ENCODE peak calls at places on chromosomes 6 and 20, in nine cellular contexts. V, T, A, D, B, G, C, M and E are unnamed samples.

GRCh38 chr20:4708856-4709255 is 12.9 kb upstream of the PRND start:
- DNase-seq in V (no peak), T (no peak), A (no peak), D (no peak), B (no peak), G (no peak), C (no peak), M (no peak), E (no peak)

GRCh38 chr6:52423971-52424381 is 3.8 kb downstream of the EFHC1 start:
- DNase-seq in V (peak), T (no peak), A (no peak), D (no peak), B (no peak), G (peak), C (peak), M (no peak), E (no peak)

GRCh38 chr20:25178563-25179438 is 16.7 kb upstream of the ENTPD6 start:
- DNase-seq in V (peak), T (peak), A (peak), D (no peak), B (no peak), G (peak), C (peak), M (no peak), E (no peak)

GRCh38 chr6:144351741-144352140 is 66.6 kb downstream of the UTRN start:
- DNase-seq in V (no peak), T (no peak), A (no peak), D (no peak), B (no peak), G (peak), C (no peak), M (no peak), E (no peak)

GRCh38 chr6:62283828-62284411 is 2.1 kb downstream of the KHDRBS2 start:
- DNase-seq in V (peak), T (peak), A (no peak), D (no peak), B (no peak), G (peak), C (peak), M (no peak), E (peak)

GRCh38 chr20:50085146-50085480 is 27.8 kb downstream of the UBE2V1 start:
- DNase-seq in V (no peak), T (no peak), A (no peak), D (no peak), B (no peak), G (no peak), C (no peak), M (peak), E (no peak)

GRCh38 chr6:158818008-158818579 is 1.1 kb downstream of the EZR start:
- DNase-seq in V (peak), T (peak), A (peak), D (no peak), B (no peak), G (peak), C (peak), M (peak), E (peak)

GRCh38 chr6:84330325-84330724 is 102.9 kb upstream of the CEP162 start:
- DNase-seq in V (no peak), T (no peak), A (no peak), D (no peak), B (no peak), G (no peak), C (no peak), M (no peak), E (no peak)

GRCh38 chr6:155224031-155224451 is 39.8 kb upstream of the CLDN20 start:
- DNase-seq in V (peak), T (no peak), A (no peak), D (peak), B (no peak), G (peak), C (peak), M (no peak), E (no peak)

GRCh38 chr6:5082487-5083306 is 2.4 kb upstream of the PPP1R3G start:
- DNase-seq in V (peak), T (no peak), A (no peak), D (no peak), B (no peak), G (peak), C (peak), M (no peak), E (no peak)

GRCh38 chr6:35419431-35419830 is 32.7 kb upstream of the FANCE start:
- DNase-seq in V (no peak), T (no peak), A (no peak), D (no peak), B (no peak), G (peak), C (peak), M (no peak), E (no peak)

GRCh38 chr6:134117409-134117808 is 65.0 kb upstream of the SLC2A12 start:
- DNase-seq in V (no peak), T (no peak), A (no peak), D (no peak), B (no peak), G (no peak), C (peak), M (no peak), E (no peak)

GRCh38 chr6:14951704-14952103 is 294.2 kb upstream of the JARID2 start:
- DNase-seq in V (no peak), T (no peak), A (no peak), D (no peak), B (no peak), G (no peak), C (no peak), M (no peak), E (no peak)

GRCh38 chr20:17612287-17612974 is 42.6 kb downstream of the DSTN start:
- DNase-seq in V (no peak), T (no peak), A (peak), D (no peak), B (no peak), G (peak), C (peak), M (no peak), E (no peak)

GRCh38 chr20:50339196-50339901 is 148.7 kb downstream of the CEBPB start:
- DNase-seq in V (no peak), T (no peak), A (no peak), D (no peak), B (no peak), G (peak), C (no peak), M (no peak), E (no peak)

GRCh38 chr6:161422710-161423109 is 148.8 kb upstream of the AGPAT4 start:
- DNase-seq in V (no peak), T (no peak), A (no peak), D (no peak), B (no peak), G (no peak), C (peak), M (no peak), E (no peak)

GRCh38 chr20:36988494-36988966 is 37.0 kb upstream of the SAMHD1 start:
- DNase-seq in V (no peak), T (no peak), A (no peak), D (no peak), B (no peak), G (peak), C (peak), M (no peak), E (no peak)

GRCh38 chr20:34578040-34578439 is 19.5 kb downstream of the MAP1LC3A start:
- DNase-seq in V (no peak), T (no peak), A (no peak), D (no peak), B (no peak), G (peak), C (no peak), M (no peak), E (no peak)

DNA sequence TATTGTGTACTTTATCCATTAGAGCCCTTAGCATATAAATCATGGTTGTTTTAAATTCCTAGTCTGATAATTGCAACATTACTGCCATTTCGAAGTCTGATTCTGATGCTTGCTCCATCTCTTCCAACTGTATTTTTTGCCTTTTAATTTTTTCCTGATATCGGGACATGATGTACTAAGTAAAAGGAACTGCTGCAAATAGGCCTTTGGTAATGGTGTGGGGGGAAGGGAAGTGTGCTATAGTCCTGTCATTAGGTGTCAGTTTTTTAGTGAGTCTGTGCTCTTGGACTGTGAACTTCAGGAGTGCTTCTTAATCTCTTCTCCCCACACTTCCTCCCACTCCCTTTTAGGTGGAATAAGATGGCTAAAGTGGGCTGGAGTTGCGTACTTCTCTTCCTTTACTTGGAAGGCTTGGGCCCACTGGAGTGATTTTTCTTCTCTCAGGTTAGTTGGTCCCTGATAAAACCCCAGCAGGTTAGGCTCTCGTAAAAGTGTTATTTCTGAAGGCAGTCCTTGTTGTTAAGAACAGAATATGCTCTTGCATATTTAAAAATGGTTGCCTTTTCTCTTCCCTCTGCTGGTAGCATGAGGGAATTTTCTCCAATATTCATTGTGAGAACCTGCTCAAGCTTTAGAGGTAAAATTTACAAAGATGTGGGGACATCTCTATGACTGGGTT is 18.1 kb downstream of the STXBP5 start:
- DNase-seq in V (no peak), T (no peak), A (no peak), D (no peak), B (no peak), G (peak), C (peak), M (no peak), E (no peak)
- TF ChIP-seq CTCF in V (no peak), T (peak), A (peak), D (peak), B (no peak), G (peak), C (peak), M (peak), E (peak)

GRCh38 chr20:13119583-13119982 is 101.5 kb upstream of the ISM1 start:
- DNase-seq in V (peak), T (peak), A (peak), D (no peak), B (no peak), G (peak), C (peak), M (no peak), E (peak)
- TF ChIP-seq CTCF in V (peak), T (peak), A (peak), D (peak), B (no peak), G (peak), C (peak), M (peak), E (peak)

DNA sequence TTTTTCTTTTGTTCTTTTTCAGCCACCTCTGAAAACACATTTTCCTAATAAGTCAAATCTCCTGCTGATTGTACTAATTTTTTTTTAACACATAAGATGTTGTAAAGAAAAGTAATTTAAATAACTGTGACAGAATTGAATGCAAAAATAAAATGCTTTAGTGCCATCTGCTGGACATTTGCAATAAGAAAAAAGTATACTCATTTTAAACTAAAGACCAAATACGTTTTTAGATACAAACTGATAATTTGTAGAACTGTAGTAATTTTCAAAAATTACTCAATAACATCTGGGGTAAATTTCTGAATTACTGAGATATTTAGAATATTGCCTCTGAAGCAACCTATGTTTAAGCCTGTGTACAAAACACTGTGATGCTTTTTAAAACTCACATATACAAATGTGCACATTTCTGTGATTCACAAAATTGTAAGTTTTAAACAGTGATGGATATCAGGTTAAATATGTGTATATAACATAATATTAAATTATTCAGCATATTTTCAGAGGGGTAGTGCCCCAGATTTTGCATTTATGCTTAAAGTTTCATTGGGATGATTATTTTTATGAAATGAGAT is 198.7 kb downstream of the RIMS1 start:
- DNase-seq in V (no peak), T (no peak), A (no peak), D (peak), B (no peak), G (peak), C (no peak), M (no peak), E (no peak)
- TF ChIP-seq CTCF in V (peak), T (peak), A (peak), D (no peak), B (no peak), G (peak), C (peak), M (peak), E (peak)

GRCh38 chr6:351011-351866 is 40.3 kb upstream of the IRF4 start:
- DNase-seq in V (no peak), T (no peak), A (no peak), D (no peak), B (no peak), G (no peak), C (no peak), M (no peak), E (no peak)
- TF ChIP-seq CTCF in V (no peak), T (no peak), A (no peak), D (peak), B (no peak), G (no peak), C (no peak), M (no peak), E (no peak)

GRCh38 chr6:112879920-112880413 is 532.8 kb downstream of the RFPL4B start:
- DNase-seq in V (peak), T (no peak), A (peak), D (no peak), B (no peak), G (peak), C (no peak), M (no peak), E (peak)
- TF ChIP-seq CTCF in V (peak), T (no peak), A (no peak), D (no peak), B (no peak), G (peak), C (no peak), M (no peak), E (peak)

DNA sequence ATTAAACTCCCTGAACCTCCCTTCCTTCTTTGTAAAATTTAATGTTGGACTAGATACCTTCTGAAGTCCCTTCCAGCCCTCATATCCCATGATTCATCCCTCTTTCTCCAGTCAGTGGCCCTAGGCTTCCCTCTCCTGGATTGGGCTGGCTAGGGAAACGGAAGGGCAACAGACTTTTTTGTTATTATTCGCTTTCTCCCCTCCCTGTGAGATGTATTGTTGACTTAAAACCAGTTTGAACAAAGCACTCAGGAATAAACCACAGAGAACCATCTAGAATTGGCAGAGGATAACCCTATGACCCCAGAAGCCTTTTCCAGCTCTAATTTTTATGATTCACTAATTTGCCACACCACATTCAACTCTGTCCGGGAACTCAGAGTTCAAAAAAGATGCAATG is 239.7 kb upstream of the SUPT3H start:
- DNase-seq in V (no peak), T (no peak), A (no peak), D (no peak), B (no peak), G (peak), C (no peak), M (no peak), E (no peak)
- TF ChIP-seq CTCF in V (no peak), T (no peak), A (no peak), D (no peak), B (no peak), G (peak), C (peak), M (no peak), E (no peak)